ENCODE peak calls at places on chromosomes 3 and 15, in four cellular contexts. G, U, C and I are unnamed samples.

GRCh38 chr3:185729335-185729715 is 95.5 kb downstream of the IGF2BP2 start:
- DNase-seq in G (no peak), U (no peak), C (no peak), I (no peak)

GRCh38 chr3:29561651-29562050 is 280.8 kb downstream of the RBMS3 start:
- DNase-seq in G (no peak), U (no peak), C (no peak), I (no peak)

GRCh38 chr15:95085056-95085455 is 853.7 kb downstream of the MCTP2 start:
- DNase-seq in G (no peak), U (no peak), C (no peak), I (no peak)

GRCh38 chr3:93904568-93904967 is 69.1 kb downstream of the PROS1 start:
- DNase-seq in G (no peak), U (no peak), C (no peak), I (no peak)

GRCh38 chr3:196778755-196779154 is 39.1 kb downstream of the PAK2 start:
- DNase-seq in G (no peak), U (no peak), C (no peak), I (no peak)

GRCh38 chr3:24963762-24964625 is 464.1 kb upstream of the RARB start:
- DNase-seq in G (no peak), U (no peak), C (no peak), I (peak)

GRCh38 chr3:7484636-7485035 is 623.7 kb downstream of the GRM7 start:
- DNase-seq in G (no peak), U (no peak), C (no peak), I (no peak)

GRCh38 chr3:28949580-28949979 is 331.3 kb upstream of the RBMS3 start:
- DNase-seq in G (no peak), U (no peak), C (no peak), I (no peak)

GRCh38 chr15:68639926-68640600 is 61.3 kb downstream of the CORO2B start:
- DNase-seq in G (no peak), U (no peak), C (no peak), I (no peak)

GRCh38 chr3:169041677-169042171 is 621.8 kb downstream of the MECOM start:
- DNase-seq in G (peak), U (no peak), C (no peak), I (peak)

GRCh38 chr3:153379516-153379915 is 217.5 kb downstream of the RAP2B start:
- DNase-seq in G (no peak), U (no peak), C (no peak), I (no peak)

GRCh38 chr15:58438111-58438510 is 6.3 kb downstream of the LIPC start:
- DNase-seq in G (no peak), U (no peak), C (no peak), I (no peak)

GRCh38 chr3:125337506-125337905 is 37.6 kb downstream of the ZNF148 start:
- DNase-seq in G (no peak), U (no peak), C (no peak), I (no peak)

GRCh38 chr3:188468672-188469071 is 314.7 kb downstream of the LPP start:
- DNase-seq in G (no peak), U (no peak), C (no peak), I (no peak)

GRCh38 chr3:133561682-133562081 is 11.8 kb upstream of the CDV3 start:
- DNase-seq in G (no peak), U (no peak), C (no peak), I (no peak)

GRCh38 chr15:65416845-65417416 is 5.8 kb downstream of the IGDCC4 start:
- DNase-seq in G (no peak), U (no peak), C (no peak), I (peak)

GRCh38 chr3:115693868-115694267 is 70.6 kb downstream of the GAP43 start:
- DNase-seq in G (no peak), U (no peak), C (no peak), I (no peak)

GRCh38 chr3:53065841-53066480 is 20.1 kb upstream of the SFMBT1 start:
- DNase-seq in G (no peak), U (no peak), C (no peak), I (peak)

GRCh38 chr3:13238687-13239466 is 165.6 kb upstream of the IQSEC1 start:
- DNase-seq in G (no peak), U (no peak), C (no peak), I (no peak)

GRCh38 chr3:120093119-120093922 is 926 bp downstream of the GSK3B start:
- DNase-seq in G (no peak), U (no peak), C (no peak), I (peak)